ENCODE peak calls at places on chromosome 7, in nine cellular contexts. M, A, C, K, O, R, G, U and I are unnamed samples.
A peak's percentile ranks its signal among the peaks of the same experiment; 100 is the strongest.

GRCh38 chr7:105926131-105926530 is 36.9 kb upstream of the CDHR3 start:
- DNase-seq in M (no peak), A (no peak), C (no peak), K (no peak), O (no peak), R (no peak), G (no peak), U (no peak), I (no peak)

GRCh38 chr7:138727336-138728099 is 26.4 kb upstream of the SVOPL start:
- DNase-seq in M (no peak), A (no peak), C (no peak), K (no peak), O (no peak), R (no peak), G (no peak), U (no peak), I (no peak)

GRCh38 chr7:97013025-97013424 is 7.7 kb downstream of the DLX6 start:
- DNase-seq in M (no peak), A (no peak), C (no peak), K (no peak), O (no peak), R (no peak), G (no peak), U (no peak), I (no peak)

GRCh38 chr7:84157171-84157570 is 37.4 kb downstream of the SEMA3A start:
- DNase-seq in M (no peak), A (no peak), C (no peak), K (no peak), O (no peak), R (no peak), G (no peak), U (no peak), I (no peak)

GRCh38 chr7:14936530-14936929 is 34.0 kb upstream of the DGKB start:
- DNase-seq in M (no peak), A (no peak), C (peak; percentile 15), K (no peak), O (peak; percentile 4), R (no peak), G (no peak), U (no peak), I (peak; percentile 39)

GRCh38 chr7:40213856-40214255 is 79.1 kb downstream of the SUGCT start:
- DNase-seq in M (no peak), A (no peak), C (no peak), K (no peak), O (no peak), R (no peak), G (no peak), U (no peak), I (no peak)

GRCh38 chr7:105195891-105196290 is 181.9 kb downstream of the KMT2E start:
- DNase-seq in M (no peak), A (no peak), C (no peak), K (no peak), O (no peak), R (no peak), G (no peak), U (no peak), I (no peak)

GRCh38 chr7:122006687-122007086 is 133.7 kb downstream of the PTPRZ1 start:
- DNase-seq in M (no peak), A (no peak), C (no peak), K (no peak), O (no peak), R (no peak), G (no peak), U (no peak), I (no peak)

GRCh38 chr7:96499532-96499931 is 177.6 kb upstream of the SLC25A13 start:
- DNase-seq in M (no peak), A (no peak), C (no peak), K (no peak), O (no peak), R (no peak), G (no peak), U (no peak), I (no peak)

GRCh38 chr7:84921154-84921553 is 265.7 kb downstream of the SEMA3D start:
- DNase-seq in M (no peak), A (no peak), C (no peak), K (no peak), O (no peak), R (no peak), G (no peak), U (no peak), I (no peak)

GRCh38 chr7:142898377-142899235 is 13.1 kb upstream of the TRPV6 start:
- DNase-seq in M (no peak), A (no peak), C (peak; percentile 69), K (no peak), O (no peak), R (no peak), G (no peak), U (no peak), I (peak; percentile 59)

GRCh38 chr7:41918597-41918996 is 215.7 kb upstream of the INHBA start:
- DNase-seq in M (no peak), A (no peak), C (no peak), K (no peak), O (no peak), R (no peak), G (no peak), U (no peak), I (no peak)

GRCh38 chr7:91151916-91152315 is 112.3 kb upstream of the FZD1 start:
- DNase-seq in M (no peak), A (no peak), C (no peak), K (no peak), O (no peak), R (no peak), G (no peak), U (no peak), I (no peak)

GRCh38 chr7:81256991-81257390 is 338.1 kb upstream of the SEMA3C start:
- DNase-seq in M (no peak), A (no peak), C (no peak), K (no peak), O (no peak), R (no peak), G (no peak), U (no peak), I (no peak)

GRCh38 chr7:47153076-47153475 is 428.8 kb downstream of the TNS3 start:
- DNase-seq in M (no peak), A (no peak), C (peak; percentile 48), K (peak; percentile 49), O (no peak), R (no peak), G (no peak), U (no peak), I (no peak)

GRCh38 chr7:51350195-51350896 is 33.7 kb upstream of the COBL start:
- DNase-seq in M (no peak), A (no peak), C (peak; percentile 84), K (peak; percentile 92), O (no peak), R (no peak), G (peak; percentile 70), U (no peak), I (peak; percentile 58)

GRCh38 chr7:88127637-88128290 is 92.1 kb downstream of the SRI start:
- DNase-seq in M (no peak), A (no peak), C (no peak), K (no peak), O (no peak), R (no peak), G (no peak), U (no peak), I (no peak)

GRCh38 chr7:159031750-159032149 is 112.9 kb downstream of the VIPR2 start:
- DNase-seq in M (no peak), A (no peak), C (no peak), K (no peak), O (no peak), R (no peak), G (no peak), U (no peak), I (no peak)

GRCh38 chr7:118573065-118573464 is 348.6 kb downstream of the ANKRD7 start:
- DNase-seq in M (no peak), A (no peak), C (no peak), K (peak; percentile 87), O (no peak), R (no peak), G (no peak), U (no peak), I (no peak)